ENCODE peak calls at places on chromosomes 3 and 15, in eight cellular contexts. R is mesendoderm; G is lower leg skin; Y is stimulated activated CD4-positive, alpha-beta T cell treated with anti-CD3 and anti-CD28 coated beads, TNF-alpha, amount 100 ng/mL, for 4 hours; T is progenitor cell of endocrine pancreas; M is body of pancreas; H is KBM-7; D is activated CD8-positive, alpha-beta memory T cell treated with anti-CD3 and anti-CD28 coated beads for 24 hours. A is an unnamed sample.

GRCh38 chr3:85170646-85171045 is 211.9 kb downstream of the CADM2 start:
- DNase-seq in R (no peak), G (no peak), Y (no peak), T (no peak), M (no peak), H (no peak), D (no peak), A (no peak)

GRCh38 chr15:89333959-89334509 is 590 bp downstream of the POLG start:
- DNase-seq in R (no peak), G (peak; percentile 29), Y (peak; percentile 22), T (no peak), M (no peak), H (peak; percentile 83), D (no peak), A (no peak)

GRCh38 chr3:110243081-110243480 is 828.5 kb upstream of the NECTIN3 start:
- DNase-seq in R (no peak), G (no peak), Y (no peak), T (no peak), M (no peak), H (no peak), D (no peak), A (peak; percentile 34)

GRCh38 chr3:170997966-170998913 is 28.3 kb downstream of the SLC2A2 start:
- DNase-seq in R (no peak), G (no peak), Y (no peak), T (no peak), M (peak; percentile 49), H (no peak), D (no peak), A (peak; percentile 61)

GRCh38 chr15:78080088-78080460 is 2.6 kb upstream of the TBC1D2B start:
- DNase-seq in R (no peak), G (no peak), Y (no peak), T (no peak), M (no peak), H (no peak), D (no peak), A (no peak)

GRCh38 chr3:108780235-108780634 is 23.0 kb upstream of the RETNLB start:
- DNase-seq in R (peak; percentile 8), G (no peak), Y (no peak), T (no peak), M (no peak), H (no peak), D (peak; percentile 63), A (no peak)

GRCh38 chr3:65545429-65545828 is 493.3 kb downstream of the MAGI1 start:
- DNase-seq in R (no peak), G (no peak), Y (no peak), T (no peak), M (no peak), H (no peak), D (no peak), A (no peak)

GRCh38 chr3:114660808-114661207 is 367.0 kb downstream of the TIGIT start:
- DNase-seq in R (no peak), G (no peak), Y (no peak), T (no peak), M (no peak), H (no peak), D (no peak), A (no peak)

GRCh38 chr3:192566706-192567290 is 160.5 kb downstream of the FGF12 start:
- DNase-seq in R (peak; percentile 66), G (peak; percentile 67), Y (no peak), T (peak; percentile 59), M (peak; percentile 83), H (peak; percentile 58), D (peak; percentile 66), A (peak; percentile 67)

GRCh38 chr15:31235298-31236183 is 91.1 kb upstream of the KLF13 start:
- DNase-seq in R (no peak), G (no peak), Y (no peak), T (no peak), M (peak; percentile 52), H (no peak), D (no peak), A (peak; percentile 43)

GRCh38 chr15:88776646-88777045 is 26.6 kb upstream of the ACAN start:
- DNase-seq in R (no peak), G (no peak), Y (no peak), T (no peak), M (no peak), H (no peak), D (no peak), A (no peak)

GRCh38 chr3:184160456-184160855 is 5.3 kb downstream of the DVL3 start:
- DNase-seq in R (no peak), G (no peak), Y (no peak), T (no peak), M (no peak), H (no peak), D (no peak), A (no peak)

GRCh38 chr3:126126292-126126691 is 42.4 kb upstream of the SLC41A3 start:
- DNase-seq in R (no peak), G (no peak), Y (no peak), T (no peak), M (peak; percentile 8), H (no peak), D (peak; percentile 40), A (no peak)

GRCh38 chr3:186425788-186426730 is 64.0 kb upstream of the DGKG start:
- DNase-seq in R (peak; percentile 71), G (no peak), Y (no peak), T (no peak), M (no peak), H (no peak), D (no peak), A (peak; percentile 59)

GRCh38 chr15:72961326-72961725 is 90.9 kb upstream of the NEO1 start:
- DNase-seq in R (no peak), G (no peak), Y (no peak), T (no peak), M (no peak), H (no peak), D (no peak), A (no peak)

GRCh38 chr3:184381261-184382224 is 1.7 kb downstream of the CHRD start:
- DNase-seq in R (peak; percentile 80), G (no peak), Y (no peak), T (no peak), M (no peak), H (peak; percentile 51), D (peak; percentile 67), A (peak; percentile 39)

GRCh38 chr3:24496529-24497482 is 2.2 kb upstream of the THRB start:
- DNase-seq in R (peak; percentile 90), G (peak; percentile 55), Y (no peak), T (peak; percentile 49), M (peak; percentile 87), H (no peak), D (no peak), A (peak; percentile 79)

GRCh38 chr3:102299125-102299877 is 135.5 kb upstream of the ZPLD1 start:
- DNase-seq in R (no peak), G (no peak), Y (no peak), T (no peak), M (no peak), H (no peak), D (no peak), A (no peak)

GRCh38 chr3:151015762-151016161 is 43.2 kb upstream of the CLRN1 start:
- DNase-seq in R (no peak), G (no peak), Y (no peak), T (no peak), M (no peak), H (no peak), D (no peak), A (no peak)